ENCODE peak calls at places on chromosomes 12 and 14, in nine cellular contexts. One of them, this sample, is unnamed. For H3K27me3, the result is how much of the 10 kb centered on the place peaks cover.

GRCh38 chr14:65791551-65791981 is 379.0 kb downstream of the FUT8 start:
- DNase-seq in dorsolateral prefrontal cortex: no peak
- DNase-seq in IMR-90: peak
- DNase-seq in effector memory CD4-positive, alpha-beta T cell: peak
- DNase-seq in adrenal gland: no peak
- DNase-seq in endodermal cell: peak
- DNase-seq in uterus: no peak
- DNase-seq in CD8-positive, alpha-beta memory T cell: peak
- DNase-seq in Panc1: no peak
- DNase-seq in this sample: no peak

GRCh38 chr14:64612021-64612380 is 62.2 kb downstream of the PPP1R36 start:
- DNase-seq in dorsolateral prefrontal cortex: no peak
- DNase-seq in IMR-90: peak
- DNase-seq in effector memory CD4-positive, alpha-beta T cell: no peak
- DNase-seq in adrenal gland: no peak
- DNase-seq in endodermal cell: no peak
- DNase-seq in uterus: no peak
- DNase-seq in CD8-positive, alpha-beta memory T cell: no peak
- DNase-seq in Panc1: no peak
- DNase-seq in this sample: no peak

GRCh38 chr14:59028476-59029202 is 159.8 kb upstream of the DAAM1 start:
- DNase-seq in dorsolateral prefrontal cortex: peak
- DNase-seq in IMR-90: peak
- DNase-seq in effector memory CD4-positive, alpha-beta T cell: no peak
- DNase-seq in adrenal gland: peak
- DNase-seq in endodermal cell: peak
- DNase-seq in uterus: peak
- DNase-seq in CD8-positive, alpha-beta memory T cell: no peak
- DNase-seq in Panc1: peak
- DNase-seq in this sample: peak

GRCh38 chr12:109627633-109628032 is 54.0 kb downstream of the MVK start:
- DNase-seq in dorsolateral prefrontal cortex: no peak
- DNase-seq in IMR-90: no peak
- DNase-seq in effector memory CD4-positive, alpha-beta T cell: no peak
- DNase-seq in adrenal gland: peak
- DNase-seq in endodermal cell: no peak
- DNase-seq in uterus: no peak
- DNase-seq in CD8-positive, alpha-beta memory T cell: no peak
- DNase-seq in Panc1: no peak
- DNase-seq in this sample: no peak

GRCh38 chr12:24499151-24500146 is 449.5 kb downstream of the BCAT1 start:
- DNase-seq in dorsolateral prefrontal cortex: no peak
- DNase-seq in IMR-90: peak
- DNase-seq in effector memory CD4-positive, alpha-beta T cell: no peak
- DNase-seq in adrenal gland: no peak
- DNase-seq in endodermal cell: no peak
- DNase-seq in uterus: no peak
- DNase-seq in CD8-positive, alpha-beta memory T cell: no peak
- DNase-seq in Panc1: no peak
- DNase-seq in this sample: no peak

GRCh38 chr14:71243697-71244096 is 336.4 kb downstream of the PCNX1 start:
- DNase-seq in dorsolateral prefrontal cortex: no peak
- DNase-seq in IMR-90: peak
- DNase-seq in effector memory CD4-positive, alpha-beta T cell: no peak
- DNase-seq in adrenal gland: no peak
- DNase-seq in endodermal cell: no peak
- DNase-seq in uterus: no peak
- DNase-seq in CD8-positive, alpha-beta memory T cell: no peak
- DNase-seq in Panc1: no peak
- DNase-seq in this sample: no peak

GRCh38 chr14:95609398-95609990 is 74.6 kb downstream of the GLRX5 start:
- DNase-seq in dorsolateral prefrontal cortex: peak
- DNase-seq in IMR-90: peak
- DNase-seq in effector memory CD4-positive, alpha-beta T cell: no peak
- DNase-seq in adrenal gland: peak
- DNase-seq in endodermal cell: peak
- DNase-seq in uterus: no peak
- DNase-seq in CD8-positive, alpha-beta memory T cell: no peak
- DNase-seq in Panc1: no peak
- DNase-seq in this sample: peak

GRCh38 chr12:98895086-98895651 is 250.1 kb downstream of the APAF1 start:
- DNase-seq in dorsolateral prefrontal cortex: peak
- DNase-seq in IMR-90: no peak
- DNase-seq in effector memory CD4-positive, alpha-beta T cell: no peak
- DNase-seq in adrenal gland: peak
- DNase-seq in endodermal cell: peak
- DNase-seq in uterus: no peak
- DNase-seq in CD8-positive, alpha-beta memory T cell: no peak
- DNase-seq in Panc1: no peak
- DNase-seq in this sample: no peak

GRCh38 chr12:57242329-57242690 is 8.7 kb downstream of the STAC3 start:
- DNase-seq in dorsolateral prefrontal cortex: no peak
- DNase-seq in IMR-90: no peak
- DNase-seq in effector memory CD4-positive, alpha-beta T cell: no peak
- DNase-seq in adrenal gland: peak
- DNase-seq in endodermal cell: no peak
- DNase-seq in uterus: no peak
- DNase-seq in CD8-positive, alpha-beta memory T cell: no peak
- DNase-seq in Panc1: no peak
- DNase-seq in this sample: no peak

GRCh38 chr14:73741386-73741875 is 27.2 kb upstream of the PNMA1 start:
- DNase-seq in dorsolateral prefrontal cortex: no peak
- DNase-seq in IMR-90: peak
- DNase-seq in effector memory CD4-positive, alpha-beta T cell: peak
- DNase-seq in adrenal gland: peak
- DNase-seq in endodermal cell: peak
- DNase-seq in uterus: peak
- DNase-seq in CD8-positive, alpha-beta memory T cell: peak
- DNase-seq in Panc1: no peak
- DNase-seq in this sample: peak

GRCh38 chr14:38208825-38209562 is 1.3 kb downstream of the SSTR1 start:
- DNase-seq in dorsolateral prefrontal cortex: no peak
- DNase-seq in IMR-90: peak
- DNase-seq in effector memory CD4-positive, alpha-beta T cell: no peak
- DNase-seq in adrenal gland: no peak
- DNase-seq in endodermal cell: peak
- DNase-seq in uterus: no peak
- DNase-seq in CD8-positive, alpha-beta memory T cell: no peak
- DNase-seq in Panc1: no peak
- DNase-seq in this sample: peak

DNA sequence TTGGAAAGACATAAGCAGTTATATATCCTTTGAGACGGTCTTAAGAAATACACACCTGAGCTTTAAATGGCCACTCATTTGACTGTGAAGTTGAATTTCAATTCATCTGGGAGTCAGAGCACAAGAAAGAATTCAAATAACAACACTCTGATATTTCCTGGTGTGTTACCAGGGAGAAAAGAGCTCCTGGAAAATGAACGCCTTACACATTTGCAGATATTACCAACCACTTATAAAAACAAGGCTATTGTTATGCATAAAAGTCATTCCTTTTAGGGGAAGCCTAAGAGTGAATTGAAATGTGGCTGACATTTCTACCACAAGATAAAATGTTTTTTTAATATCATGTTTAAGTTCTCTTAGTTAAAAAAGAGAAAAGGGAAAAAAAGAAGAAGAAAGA is 229.2 kb upstream of the PLEKHG7 start:
- DNase-seq in dorsolateral prefrontal cortex: no peak
- DNase-seq in IMR-90: no peak
- DNase-seq in effector memory CD4-positive, alpha-beta T cell: no peak
- DNase-seq in adrenal gland: no peak
- DNase-seq in endodermal cell: no peak
- DNase-seq in uterus: no peak
- DNase-seq in CD8-positive, alpha-beta memory T cell: no peak
- DNase-seq in Panc1: no peak
- DNase-seq in this sample: no peak
- H3K27ac ChIP-seq in dorsolateral prefrontal cortex: no peak
- H3K27ac ChIP-seq in IMR-90: no peak
- H3K27ac ChIP-seq in effector memory CD4-positive, alpha-beta T cell: no peak
- H3K27ac ChIP-seq in adrenal gland: no peak
- H3K27ac ChIP-seq in endodermal cell: no peak
- H3K27ac ChIP-seq in uterus: no peak
- H3K27ac ChIP-seq in CD8-positive, alpha-beta memory T cell: no peak
- H3K27ac ChIP-seq in Panc1: no peak
- H3K27ac ChIP-seq in this sample: no peak

GRCh38 chr14:77139022-77139421 is 2.6 kb downstream of the ZDHHC22 start:
- DNase-seq in dorsolateral prefrontal cortex: no peak
- DNase-seq in IMR-90: no peak
- DNase-seq in effector memory CD4-positive, alpha-beta T cell: no peak
- DNase-seq in adrenal gland: no peak
- DNase-seq in endodermal cell: no peak
- DNase-seq in uterus: no peak
- DNase-seq in CD8-positive, alpha-beta memory T cell: no peak
- DNase-seq in Panc1: no peak
- DNase-seq in this sample: no peak
- H3K27me3 ChIP-seq in dorsolateral prefrontal cortex: under half
- H3K27me3 ChIP-seq in IMR-90: half or more
- H3K27me3 ChIP-seq in effector memory CD4-positive, alpha-beta T cell: under half
- H3K27me3 ChIP-seq in adrenal gland: half or more
- H3K27me3 ChIP-seq in endodermal cell: half or more
- H3K27me3 ChIP-seq in uterus: under half
- H3K27me3 ChIP-seq in CD8-positive, alpha-beta memory T cell: under half
- H3K27me3 ChIP-seq in Panc1: under half
- H3K27me3 ChIP-seq in this sample: under half

GRCh38 chr14:24432259-24433131 is 2.7 kb downstream of the KHNYN start:
- DNase-seq in dorsolateral prefrontal cortex: no peak
- DNase-seq in IMR-90: peak
- DNase-seq in effector memory CD4-positive, alpha-beta T cell: no peak
- DNase-seq in adrenal gland: no peak
- DNase-seq in endodermal cell: no peak
- DNase-seq in uterus: no peak
- DNase-seq in CD8-positive, alpha-beta memory T cell: no peak
- DNase-seq in Panc1: no peak
- DNase-seq in this sample: no peak

GRCh38 chr14:24430682-24431568 is 1.2 kb downstream of the KHNYN start:
- DNase-seq in dorsolateral prefrontal cortex: no peak
- DNase-seq in IMR-90: peak
- DNase-seq in effector memory CD4-positive, alpha-beta T cell: peak
- DNase-seq in adrenal gland: peak
- DNase-seq in endodermal cell: no peak
- DNase-seq in uterus: peak
- DNase-seq in CD8-positive, alpha-beta memory T cell: peak
- DNase-seq in Panc1: no peak
- DNase-seq in this sample: no peak

GRCh38 chr14:24429395-24430142 is at the start of the genes CBLN3 and KHNYN:
- DNase-seq in dorsolateral prefrontal cortex: peak
- DNase-seq in IMR-90: peak
- DNase-seq in effector memory CD4-positive, alpha-beta T cell: peak
- DNase-seq in adrenal gland: peak
- DNase-seq in endodermal cell: peak
- DNase-seq in uterus: peak
- DNase-seq in CD8-positive, alpha-beta memory T cell: peak
- DNase-seq in Panc1: no peak
- DNase-seq in this sample: peak

GRCh38 chr14:24430143-24430681 is 458 bp downstream of the KHNYN start:
- DNase-seq in dorsolateral prefrontal cortex: no peak
- DNase-seq in IMR-90: peak
- DNase-seq in effector memory CD4-positive, alpha-beta T cell: no peak
- DNase-seq in adrenal gland: peak
- DNase-seq in endodermal cell: peak
- DNase-seq in uterus: peak
- DNase-seq in CD8-positive, alpha-beta memory T cell: peak
- DNase-seq in Panc1: no peak
- DNase-seq in this sample: peak

DNA sequence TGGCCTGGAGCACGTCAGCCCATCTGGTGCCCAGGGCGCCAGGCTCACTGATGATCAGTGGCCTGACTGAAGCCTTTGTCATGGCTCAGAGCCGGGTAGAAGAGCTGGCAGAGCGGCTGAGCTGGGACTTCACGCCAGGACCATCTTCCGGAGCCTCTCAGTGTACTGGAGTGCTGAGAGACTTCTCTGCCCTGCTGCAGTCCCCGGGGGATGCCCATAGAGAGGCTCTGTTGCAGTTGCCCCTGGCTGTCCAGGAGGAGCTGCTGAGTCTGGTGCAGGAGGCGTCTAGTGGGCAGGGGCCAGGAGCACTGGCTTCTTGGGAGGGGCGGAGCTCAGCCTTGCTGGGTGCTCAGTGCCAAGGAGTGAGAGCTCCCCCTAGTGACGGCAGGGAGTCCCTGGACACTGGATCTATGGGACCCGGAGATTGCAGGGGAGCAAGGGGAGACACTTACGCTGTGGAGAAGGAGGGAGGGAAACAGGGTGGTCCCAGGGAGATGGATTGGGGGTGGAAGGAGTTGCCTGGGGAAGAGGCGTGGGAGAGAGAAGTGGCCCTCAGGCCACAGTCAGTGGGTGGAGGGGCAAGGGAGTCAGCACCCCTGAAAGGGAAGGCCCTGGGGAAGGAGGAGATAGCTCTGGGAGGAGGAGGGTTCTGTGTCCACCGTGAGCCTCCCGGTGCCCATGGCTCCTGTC is 2.0 kb downstream of the KHNYN start:
- DNase-seq in dorsolateral prefrontal cortex: peak
- DNase-seq in IMR-90: peak
- DNase-seq in effector memory CD4-positive, alpha-beta T cell: peak
- DNase-seq in adrenal gland: peak
- DNase-seq in endodermal cell: peak
- DNase-seq in uterus: peak
- DNase-seq in CD8-positive, alpha-beta memory T cell: peak
- DNase-seq in Panc1: no peak
- DNase-seq in this sample: peak
- H3K27ac ChIP-seq in dorsolateral prefrontal cortex: no peak
- H3K27ac ChIP-seq in IMR-90: peak
- H3K27ac ChIP-seq in effector memory CD4-positive, alpha-beta T cell: peak
- H3K27ac ChIP-seq in adrenal gland: peak
- H3K27ac ChIP-seq in endodermal cell: no peak
- H3K27ac ChIP-seq in uterus: peak
- H3K27ac ChIP-seq in CD8-positive, alpha-beta memory T cell: no peak
- H3K27ac ChIP-seq in Panc1: peak
- H3K27ac ChIP-seq in this sample: no peak

DNA sequence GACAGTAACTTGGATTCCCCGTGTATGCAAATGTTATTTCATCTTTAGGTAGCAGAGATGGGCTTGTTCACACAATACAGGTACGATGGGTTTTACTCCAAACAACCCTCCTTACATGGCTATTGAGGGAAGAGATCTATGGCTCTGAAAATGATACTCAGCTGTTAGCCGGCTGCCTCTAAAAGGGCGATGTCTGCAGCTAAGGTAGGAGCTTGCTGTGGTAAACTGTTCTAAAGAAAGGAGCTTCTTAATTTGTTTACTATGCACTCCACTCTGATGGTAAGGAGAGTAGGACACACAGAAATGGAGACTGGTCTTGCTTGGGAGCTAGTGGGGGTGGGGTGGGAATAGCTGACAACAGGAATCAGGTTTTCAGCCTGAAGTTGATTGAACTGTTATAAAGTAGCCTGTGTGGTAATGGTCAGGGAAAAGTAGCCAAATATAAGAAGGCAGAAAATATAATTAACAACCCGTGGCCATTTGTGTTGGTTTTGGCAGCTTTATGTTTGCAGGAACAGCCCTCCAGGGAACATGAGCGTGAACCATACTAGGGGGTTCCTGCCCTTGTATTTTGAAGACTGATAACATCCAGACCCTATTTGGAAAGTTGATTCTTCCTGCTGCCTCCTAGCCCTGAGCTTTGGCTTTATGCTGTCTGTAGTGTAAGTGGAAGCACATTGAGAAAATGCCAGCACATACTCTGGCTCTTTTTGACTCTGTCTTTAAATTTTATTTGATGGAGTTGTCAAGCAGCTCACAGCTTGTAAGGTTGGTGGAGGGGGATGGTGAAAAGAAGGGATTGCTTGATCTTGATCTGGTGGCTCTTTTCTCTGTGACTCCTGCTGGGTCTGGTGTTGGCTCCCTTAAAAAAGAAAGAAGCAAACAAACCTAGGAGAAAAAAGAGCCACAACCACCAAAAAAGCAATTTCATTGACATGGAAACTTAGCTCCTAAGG is 929.8 kb downstream of the DIO2 start:
- DNase-seq in dorsolateral prefrontal cortex: no peak
- DNase-seq in IMR-90: no peak
- DNase-seq in effector memory CD4-positive, alpha-beta T cell: no peak
- DNase-seq in adrenal gland: no peak
- DNase-seq in endodermal cell: peak
- DNase-seq in uterus: no peak
- DNase-seq in CD8-positive, alpha-beta memory T cell: no peak
- DNase-seq in Panc1: no peak
- DNase-seq in this sample: no peak
- H3K27me3 ChIP-seq in dorsolateral prefrontal cortex: under half
- H3K27me3 ChIP-seq in IMR-90: under half
- H3K27me3 ChIP-seq in effector memory CD4-positive, alpha-beta T cell: under half
- H3K27me3 ChIP-seq in adrenal gland: under half
- H3K27me3 ChIP-seq in endodermal cell: under half
- H3K27me3 ChIP-seq in uterus: under half
- H3K27me3 ChIP-seq in CD8-positive, alpha-beta memory T cell: under half
- H3K27me3 ChIP-seq in Panc1: under half
- H3K27me3 ChIP-seq in this sample: under half

This sample was measured in small intestine.